ENCODE peak calls at places on chromosomes 3 and 15, in six cellular contexts. One of them, this sample, is unnamed.

GRCh38 chr3:99505200-99505599 is 133.2 kb upstream of the COL8A1 start:
- DNase-seq in Ammon's horn: no peak
- DNase-seq in cardiac muscle cell: no peak
- DNase-seq in AML-193: no peak
- DNase-seq in stimulated activated naive CD8-positive, alpha-beta T cell treated with anti-CD3 and anti-CD28 coated beads, Interleukin-15, amount 100 ng/mL, for 72 hours: no peak
- DNase-seq in MM.1S: no peak
- DNase-seq in this sample: no peak

GRCh38 chr15:68578175-68578959 is 426 bp upstream of the CORO2B start:
- DNase-seq in AML-193: no peak
- DNase-seq in stimulated activated naive CD8-positive, alpha-beta T cell treated with anti-CD3 and anti-CD28 coated beads, Interleukin-15, amount 100 ng/mL, for 72 hours: peak; percentile 40
- DNase-seq in Ammon's horn: peak; percentile 84
- DNase-seq in MM.1S: no peak
- DNase-seq in cardiac muscle cell: peak; percentile 69
- DNase-seq in this sample: no peak

GRCh38 chr3:185720326-185720725 is 104.5 kb downstream of the IGF2BP2 start:
- DNase-seq in MM.1S: no peak
- DNase-seq in AML-193: no peak
- DNase-seq in cardiac muscle cell: no peak
- DNase-seq in stimulated activated naive CD8-positive, alpha-beta T cell treated with anti-CD3 and anti-CD28 coated beads, Interleukin-15, amount 100 ng/mL, for 72 hours: no peak
- DNase-seq in Ammon's horn: no peak
- DNase-seq in this sample: no peak

GRCh38 chr3:12139111-12139511 is 19.6 kb downstream of the TIMP4 start:
- DNase-seq in stimulated activated naive CD8-positive, alpha-beta T cell treated with anti-CD3 and anti-CD28 coated beads, Interleukin-15, amount 100 ng/mL, for 72 hours: peak; percentile 40
- DNase-seq in Ammon's horn: peak; percentile 35
- DNase-seq in cardiac muscle cell: peak; percentile 86
- DNase-seq in AML-193: peak; percentile 68
- DNase-seq in MM.1S: no peak
- DNase-seq in this sample: no peak

GRCh38 chr15:77030042-77030927 is 35.4 kb downstream of the PSTPIP1 start:
- DNase-seq in stimulated activated naive CD8-positive, alpha-beta T cell treated with anti-CD3 and anti-CD28 coated beads, Interleukin-15, amount 100 ng/mL, for 72 hours: peak; percentile 7
- DNase-seq in Ammon's horn: no peak
- DNase-seq in MM.1S: no peak
- DNase-seq in cardiac muscle cell: no peak
- DNase-seq in AML-193: no peak
- DNase-seq in this sample: no peak

GRCh38 chr3:123088360-123088759 is 21.5 kb downstream of the PDIA5 start:
- DNase-seq in AML-193: no peak
- DNase-seq in Ammon's horn: no peak
- DNase-seq in cardiac muscle cell: no peak
- DNase-seq in stimulated activated naive CD8-positive, alpha-beta T cell treated with anti-CD3 and anti-CD28 coated beads, Interleukin-15, amount 100 ng/mL, for 72 hours: no peak
- DNase-seq in MM.1S: no peak
- DNase-seq in this sample: no peak

GRCh38 chr15:74913041-74913440 is 6.4 kb upstream of the FAM219B start:
- DNase-seq in cardiac muscle cell: no peak
- DNase-seq in Ammon's horn: no peak
- DNase-seq in MM.1S: no peak
- DNase-seq in stimulated activated naive CD8-positive, alpha-beta T cell treated with anti-CD3 and anti-CD28 coated beads, Interleukin-15, amount 100 ng/mL, for 72 hours: no peak
- DNase-seq in AML-193: no peak
- DNase-seq in this sample: no peak

GRCh38 chr3:153704115-153704514 is 417.1 kb upstream of the ARHGEF26 start:
- DNase-seq in MM.1S: no peak
- DNase-seq in cardiac muscle cell: no peak
- DNase-seq in stimulated activated naive CD8-positive, alpha-beta T cell treated with anti-CD3 and anti-CD28 coated beads, Interleukin-15, amount 100 ng/mL, for 72 hours: no peak
- DNase-seq in Ammon's horn: no peak
- DNase-seq in AML-193: no peak
- DNase-seq in this sample: no peak

GRCh38 chr15:29827421-29827820 is 5.2 kb upstream of the TJP1 start:
- DNase-seq in MM.1S: no peak
- DNase-seq in cardiac muscle cell: no peak
- DNase-seq in stimulated activated naive CD8-positive, alpha-beta T cell treated with anti-CD3 and anti-CD28 coated beads, Interleukin-15, amount 100 ng/mL, for 72 hours: no peak
- DNase-seq in Ammon's horn: no peak
- DNase-seq in AML-193: no peak
- DNase-seq in this sample: no peak

GRCh38 chr3:71961891-71962290 is 176.9 kb upstream of the PROK2 start:
- DNase-seq in stimulated activated naive CD8-positive, alpha-beta T cell treated with anti-CD3 and anti-CD28 coated beads, Interleukin-15, amount 100 ng/mL, for 72 hours: no peak
- DNase-seq in AML-193: no peak
- DNase-seq in MM.1S: no peak
- DNase-seq in Ammon's horn: no peak
- DNase-seq in cardiac muscle cell: no peak
- DNase-seq in this sample: no peak

GRCh38 chr3:129576514-129577345 is 29.7 kb downstream of the PLXND1 start:
- DNase-seq in MM.1S: peak; percentile 97
- DNase-seq in Ammon's horn: peak; percentile 56
- DNase-seq in AML-193: peak; percentile 35
- DNase-seq in cardiac muscle cell: no peak
- DNase-seq in stimulated activated naive CD8-positive, alpha-beta T cell treated with anti-CD3 and anti-CD28 coated beads, Interleukin-15, amount 100 ng/mL, for 72 hours: peak; percentile 55
- DNase-seq in this sample: peak; percentile 74

GRCh38 chr3:120352017-120352416 is 2.9 kb upstream of the LRRC58 start:
- DNase-seq in AML-193: no peak
- DNase-seq in MM.1S: no peak
- DNase-seq in Ammon's horn: no peak
- DNase-seq in cardiac muscle cell: no peak
- DNase-seq in stimulated activated naive CD8-positive, alpha-beta T cell treated with anti-CD3 and anti-CD28 coated beads, Interleukin-15, amount 100 ng/mL, for 72 hours: no peak
- DNase-seq in this sample: no peak

GRCh38 chr3:129421988-129422745 is 6.3 kb downstream of the EFCAB12 start:
- DNase-seq in MM.1S: no peak
- DNase-seq in AML-193: no peak
- DNase-seq in Ammon's horn: no peak
- DNase-seq in cardiac muscle cell: no peak
- DNase-seq in stimulated activated naive CD8-positive, alpha-beta T cell treated with anti-CD3 and anti-CD28 coated beads, Interleukin-15, amount 100 ng/mL, for 72 hours: no peak
- DNase-seq in this sample: no peak

GRCh38 chr3:30162579-30162978 is 443.8 kb upstream of the TGFBR2 start:
- DNase-seq in cardiac muscle cell: peak; percentile 26
- DNase-seq in stimulated activated naive CD8-positive, alpha-beta T cell treated with anti-CD3 and anti-CD28 coated beads, Interleukin-15, amount 100 ng/mL, for 72 hours: no peak
- DNase-seq in Ammon's horn: no peak
- DNase-seq in MM.1S: no peak
- DNase-seq in AML-193: no peak
- DNase-seq in this sample: no peak

GRCh38 chr3:168828536-168828935 is 732.8 kb upstream of the GOLIM4 start:
- DNase-seq in AML-193: no peak
- DNase-seq in cardiac muscle cell: no peak
- DNase-seq in MM.1S: no peak
- DNase-seq in stimulated activated naive CD8-positive, alpha-beta T cell treated with anti-CD3 and anti-CD28 coated beads, Interleukin-15, amount 100 ng/mL, for 72 hours: no peak
- DNase-seq in Ammon's horn: no peak
- DNase-seq in this sample: no peak